ENCODE peak calls at places on chromosome 5, in ten cellular contexts. W is body of pancreas, Y is A549, I is mucosa of descending colon, K is neuronal stem cell, P is right cardiac atrium, D is tibial artery, R is testis, N is H9, V is aorta. T is an unnamed sample.

GRCh38 chr5:35656721-35657120 is 39.1 kb downstream of the SPEF2 start:
- DNase-seq in D (no peak), I (no peak), N (peak; percentile 38), P (no peak), Y (no peak), W (no peak), K (no peak), R (no peak), V (no peak), T (peak; percentile 11)

GRCh38 chr5:158874814-158875213 is 224.9 kb downstream of the EBF1 start:
- DNase-seq in V (no peak), K (no peak), R (no peak), Y (no peak), N (no peak), P (no peak), W (no peak), D (no peak), I (no peak), T (no peak)

GRCh38 chr5:175820230-175820629 is 51.1 kb upstream of the CPLX2 start:
- DNase-seq in Y (no peak), V (no peak), K (no peak), I (no peak), D (no peak), N (no peak), P (no peak), W (no peak), R (no peak), T (no peak)

GRCh38 chr5:2505217-2505616 is 246.3 kb downstream of the IRX2 start:
- DNase-seq in R (no peak), P (no peak), W (no peak), N (peak; percentile 51), I (no peak), Y (no peak), V (no peak), K (no peak), D (no peak), T (no peak)

GRCh38 chr5:82295144-82295543 is 17.0 kb upstream of the RPS23 start:
- DNase-seq in D (no peak), N (no peak), Y (peak; percentile 44), I (no peak), W (no peak), V (no peak), P (no peak), K (no peak), R (no peak), T (no peak)

GRCh38 chr5:171413153-171413910 is 6.1 kb upstream of the FGF18 start:
- DNase-seq in D (no peak), K (no peak), I (no peak), V (no peak), N (no peak), Y (no peak), P (no peak), R (no peak), W (no peak), T (no peak)

GRCh38 chr5:57703726-57704125 is 221.1 kb upstream of the ACTBL2 start:
- DNase-seq in K (no peak), Y (no peak), I (no peak), W (no peak), N (no peak), P (no peak), D (no peak), V (no peak), R (no peak), T (no peak)

GRCh38 chr5:39447968-39448367 is 23.2 kb upstream of the DAB2 start:
- DNase-seq in P (no peak), N (no peak), V (no peak), K (no peak), W (no peak), I (peak; percentile 44), Y (peak; percentile 16), D (no peak), R (no peak), T (no peak)

DNA sequence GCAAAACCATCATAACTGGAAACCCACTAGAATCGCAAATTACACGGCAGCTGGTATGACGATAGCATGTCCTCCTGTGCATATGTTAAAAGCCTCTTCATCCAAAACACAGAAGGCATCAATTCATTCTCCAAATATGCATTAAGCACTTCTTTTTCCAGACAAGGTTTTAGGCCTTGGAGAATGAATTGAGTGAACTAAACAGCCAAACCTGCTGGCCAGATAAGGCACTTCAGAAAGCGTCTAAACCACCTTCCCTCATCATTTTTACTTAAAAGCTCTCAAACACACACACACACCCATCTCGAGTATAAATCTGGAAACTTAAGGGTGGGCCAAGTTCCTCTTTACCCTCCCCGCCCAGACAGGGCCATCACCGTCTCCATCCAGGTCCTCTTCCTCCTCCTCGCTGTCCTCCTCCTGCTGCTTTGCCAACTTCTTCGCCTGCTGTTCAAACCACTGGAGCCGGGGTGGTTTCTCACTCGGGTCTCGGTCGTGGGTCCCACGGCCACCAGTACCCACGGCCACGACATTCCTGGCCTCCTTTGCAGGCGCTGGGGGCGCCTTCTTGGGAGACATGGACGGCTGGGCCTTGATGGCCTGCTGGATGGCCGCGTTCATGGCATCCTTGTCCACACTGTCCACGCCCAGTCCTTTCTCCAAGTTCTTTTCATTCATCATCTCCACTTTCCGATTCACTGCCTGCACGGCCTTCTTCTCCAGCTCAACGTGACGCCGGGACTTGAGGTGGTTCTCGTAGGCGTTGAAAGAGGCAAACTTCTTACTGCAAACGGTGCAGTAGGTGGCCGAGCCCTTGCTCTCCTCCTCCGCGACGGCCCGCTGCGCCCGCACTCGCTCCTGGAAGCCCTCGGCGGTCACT is 696 bp downstream of the ZNF622 start:
- DNase-seq in I (no peak), P (peak; percentile 62), W (no peak), R (no peak), D (no peak), V (no peak), K (no peak), Y (no peak), N (no peak), T (no peak)
- H3K4me1 ChIP-seq in I (peaks cover 33% of the 10 kb centered on the region), P (peaks cover 5% of the 10 kb centered on the region), W (peaks cover 68% of the 10 kb centered on the region), R (peaks cover 20% of the 10 kb centered on the region), D (no peaks in the 10 kb centered on the region), V (peaks cover 2% of the 10 kb centered on the region), K (peaks cover 7% of the 10 kb centered on the region), Y (peaks cover 44% of the 10 kb centered on the region), N (no peaks in the 10 kb centered on the region), T (no peaks in the 10 kb centered on the region)

DNA sequence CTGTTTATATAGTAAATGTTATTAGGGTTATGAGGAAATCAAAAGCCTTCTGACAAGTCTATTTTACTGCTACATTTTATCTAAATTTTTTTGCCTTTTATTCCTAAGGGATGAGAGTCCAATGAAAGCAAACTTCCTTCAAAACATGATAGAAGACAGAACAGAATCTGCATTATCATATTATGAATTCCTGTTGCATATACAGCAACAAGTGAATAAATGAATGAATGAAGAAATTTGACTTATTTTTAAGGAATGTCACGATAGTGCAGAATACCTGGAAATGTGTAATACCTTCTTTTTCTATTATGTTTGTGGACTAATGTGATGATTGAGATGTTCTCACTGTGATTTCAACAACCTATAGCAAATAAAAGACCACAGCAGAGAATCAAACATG is 13.5 kb upstream of the CAMLG start:
- DNase-seq in Y (no peak), R (no peak), N (no peak), I (no peak), P (no peak), V (no peak), W (no peak), K (no peak), D (no peak), T (no peak)
- H3K4me1 ChIP-seq in Y (peaks cover 5% of the 10 kb centered on the region), R (no peaks in the 10 kb centered on the region), N (no peaks in the 10 kb centered on the region), I (no peaks in the 10 kb centered on the region), P (no peaks in the 10 kb centered on the region), V (no peaks in the 10 kb centered on the region), W (no peaks in the 10 kb centered on the region), K (no peaks in the 10 kb centered on the region), D (no peaks in the 10 kb centered on the region), T (no peaks in the 10 kb centered on the region)

GRCh38 chr5:160469156-160470144 is 47.8 kb downstream of the PTTG1 start:
- DNase-seq in R (no peak), I (no peak), V (no peak), P (peak; percentile 51), D (no peak), Y (no peak), N (no peak), K (no peak), W (no peak), T (no peak)

GRCh38 chr5:160466121-160466520 is 44.5 kb downstream of the PTTG1 start:
- DNase-seq in Y (no peak), D (no peak), N (no peak), I (no peak), P (no peak), K (no peak), W (no peak), R (no peak), V (no peak), T (no peak)

GRCh38 chr5:160466889-160467554 is 45.4 kb downstream of the PTTG1 start:
- DNase-seq in N (no peak), D (no peak), P (no peak), K (no peak), W (peak; percentile 12), R (no peak), Y (peak; percentile 3), I (no peak), V (no peak), T (no peak)

GRCh38 chr5:160468576-160468975 is 46.9 kb downstream of the PTTG1 start:
- DNase-seq in I (no peak), R (no peak), W (no peak), D (no peak), P (no peak), Y (no peak), N (no peak), V (no peak), K (no peak), T (no peak)

GRCh38 chr5:160467555-160468418 is 46.1 kb downstream of the PTTG1 start:
- DNase-seq in V (peak; percentile 82), P (peak; percentile 83), R (peak; percentile 57), D (peak; percentile 72), Y (peak; percentile 18), I (peak; percentile 84), K (no peak), N (peak; percentile 60), W (peak; percentile 85), T (no peak)
- H3K4me1 ChIP-seq in V (peaks cover 3% of the 10 kb centered on the region), P (peaks cover 5% of the 10 kb centered on the region), R (peaks cover 7% of the 10 kb centered on the region), D (peaks cover 3% of the 10 kb centered on the region), Y (peaks cover 17% of the 10 kb centered on the region), I (peaks cover 35% of the 10 kb centered on the region), K (no peaks in the 10 kb centered on the region), N (no peaks in the 10 kb centered on the region), W (peaks cover 37% of the 10 kb centered on the region), T (peaks cover 5% of the 10 kb centered on the region)

GRCh38 chr5:143800715-143801114 is 11.2 kb upstream of the HMHB1 start:
- DNase-seq in N (no peak), V (no peak), D (no peak), K (no peak), P (no peak), W (no peak), I (no peak), R (no peak), Y (no peak), T (no peak)

GRCh38 chr5:143796753-143797152 is 15.2 kb upstream of the HMHB1 start:
- DNase-seq in R (no peak), K (no peak), V (no peak), P (no peak), W (no peak), I (no peak), Y (no peak), N (no peak), D (no peak), T (no peak)

GRCh38 chr5:143806568-143806967 is 5.4 kb upstream of the HMHB1 start:
- DNase-seq in P (no peak), D (no peak), I (no peak), V (no peak), Y (no peak), K (no peak), N (no peak), R (no peak), W (no peak), T (no peak)

GRCh38 chr5:143796110-143796509 is 15.9 kb upstream of the HMHB1 start:
- DNase-seq in D (no peak), I (no peak), V (no peak), W (no peak), N (no peak), R (no peak), K (no peak), P (no peak), Y (no peak), T (no peak)

DNA sequence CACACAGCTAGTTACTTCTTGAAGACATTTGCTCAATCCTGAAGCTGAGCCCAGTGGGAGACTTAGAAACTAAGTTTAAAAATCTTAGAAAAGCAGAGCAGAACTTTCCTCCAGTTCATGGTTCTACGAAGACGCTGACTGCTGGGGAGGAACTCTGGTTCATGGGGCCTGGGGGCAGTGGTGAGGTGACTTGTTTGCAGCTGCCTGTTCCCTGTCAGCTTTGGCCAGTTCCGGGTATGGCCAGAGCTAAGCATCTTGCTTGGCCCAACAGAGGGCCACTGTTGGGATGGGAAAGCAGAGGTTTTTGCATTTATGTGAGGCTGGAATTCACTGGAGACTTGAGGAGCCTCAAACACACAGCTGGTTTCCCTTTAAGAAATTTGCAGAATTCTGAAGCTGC is 10.7 kb upstream of the HMHB1 start:
- DNase-seq in W (no peak), R (no peak), I (no peak), K (no peak), D (no peak), Y (no peak), P (no peak), V (no peak), N (no peak), T (no peak)
- H3K4me1 ChIP-seq in W (no peaks in the 10 kb centered on the region), R (no peaks in the 10 kb centered on the region), I (no peaks in the 10 kb centered on the region), K (no peaks in the 10 kb centered on the region), D (no peaks in the 10 kb centered on the region), Y (no peaks in the 10 kb centered on the region), P (peaks cover 2% of the 10 kb centered on the region), V (peaks cover 1% of the 10 kb centered on the region), N (no peaks in the 10 kb centered on the region), T (no peaks in the 10 kb centered on the region)

T was measured in NT2/D1.